ENCODE peak calls at places on chromosome 4, in four cellular contexts. One of them, this sample, is unnamed.

GRCh38 chr4:52714597-52715254 is 36.5 kb downstream of the ERVMER34-1 start:
- DNase-seq in H54: no peak
- DNase-seq in endothelial cell of umbilical vein: peak
- DNase-seq in HCT116: no peak
- DNase-seq in this sample: peak

GRCh38 chr4:48194986-48195773 is 61.1 kb upstream of the TXK start:
- DNase-seq in HCT116: no peak
- DNase-seq in H54: no peak
- DNase-seq in endothelial cell of umbilical vein: peak
- DNase-seq in this sample: peak

GRCh38 chr4:173777421-173777820 is 247.4 kb upstream of the HAND2 start:
- DNase-seq in endothelial cell of umbilical vein: no peak
- DNase-seq in H54: no peak
- DNase-seq in HCT116: no peak
- DNase-seq in this sample: no peak

GRCh38 chr4:156734965-156735895 is 236.4 kb downstream of the PDGFC start:
- DNase-seq in endothelial cell of umbilical vein: peak
- DNase-seq in H54: no peak
- DNase-seq in HCT116: no peak
- DNase-seq in this sample: no peak

GRCh38 chr4:24794916-24795665 is at the start of gene SOD3:
- DNase-seq in H54: peak
- DNase-seq in endothelial cell of umbilical vein: peak
- DNase-seq in HCT116: no peak
- DNase-seq in this sample: peak

GRCh38 chr4:123939621-123940020 is 543.0 kb downstream of the SPRY1 start:
- DNase-seq in HCT116: peak
- DNase-seq in H54: peak
- DNase-seq in endothelial cell of umbilical vein: peak
- DNase-seq in this sample: peak

GRCh38 chr4:182916483-182917181 is 554 bp downstream of the DCTD start:
- DNase-seq in endothelial cell of umbilical vein: peak
- DNase-seq in HCT116: no peak
- DNase-seq in H54: peak
- DNase-seq in this sample: peak

GRCh38 chr4:75007891-75008290 is 75.0 kb downstream of the PARM1 start:
- DNase-seq in H54: no peak
- DNase-seq in endothelial cell of umbilical vein: no peak
- DNase-seq in HCT116: no peak
- DNase-seq in this sample: no peak

GRCh38 chr4:163404080-163404479 is 60.4 kb downstream of the NPY5R start:
- DNase-seq in endothelial cell of umbilical vein: no peak
- DNase-seq in H54: no peak
- DNase-seq in HCT116: no peak
- DNase-seq in this sample: no peak

GRCh38 chr4:38466401-38466800 is 197.6 kb upstream of the KLF3 start:
- DNase-seq in HCT116: no peak
- DNase-seq in endothelial cell of umbilical vein: no peak
- DNase-seq in H54: no peak
- DNase-seq in this sample: peak

GRCh38 chr4:46999584-46999983 is 6.2 kb upstream of the GABRA4 start:
- DNase-seq in H54: no peak
- DNase-seq in endothelial cell of umbilical vein: no peak
- DNase-seq in HCT116: no peak
- DNase-seq in this sample: no peak

GRCh38 chr4:24470681-24471622 is 113.4 kb downstream of the DHX15 start:
- DNase-seq in endothelial cell of umbilical vein: peak
- DNase-seq in H54: no peak
- DNase-seq in HCT116: no peak
- DNase-seq in this sample: no peak

GRCh38 chr4:108492816-108493595 is 127.4 kb upstream of the RPL34 start:
- DNase-seq in HCT116: peak
- DNase-seq in endothelial cell of umbilical vein: no peak
- DNase-seq in H54: no peak
- DNase-seq in this sample: peak

GRCh38 chr4:10207116-10207515 is 90.5 kb upstream of the WDR1 start:
- DNase-seq in HCT116: no peak
- DNase-seq in H54: no peak
- DNase-seq in endothelial cell of umbilical vein: no peak
- DNase-seq in this sample: no peak

GRCh38 chr4:121936101-121936500 is 15.8 kb downstream of the TRPC3 start:
- DNase-seq in H54: no peak
- DNase-seq in HCT116: no peak
- DNase-seq in endothelial cell of umbilical vein: no peak
- DNase-seq in this sample: no peak

GRCh38 chr4:3074078-3074845 is at the start of the genes HTT and HTT-AS:
- DNase-seq in H54: peak
- DNase-seq in endothelial cell of umbilical vein: peak
- DNase-seq in HCT116: peak
- DNase-seq in this sample: peak
- TF ChIP-seq POLR2A in H54: peak
- TF ChIP-seq POLR2A in endothelial cell of umbilical vein: peak
- TF ChIP-seq POLR2A in HCT116: peak
- TF ChIP-seq POLR2A in this sample: peak

GRCh38 chr4:139559692-139560091 is 3.7 kb upstream of the SETD7 start:
- DNase-seq in H54: no peak
- DNase-seq in HCT116: no peak
- DNase-seq in endothelial cell of umbilical vein: no peak
- DNase-seq in this sample: no peak

GRCh38 chr4:139557506-139558110 is 1.6 kb upstream of the SETD7 start:
- DNase-seq in H54: no peak
- DNase-seq in endothelial cell of umbilical vein: peak
- DNase-seq in HCT116: no peak
- DNase-seq in this sample: no peak

GRCh38 chr4:139560396-139561084 is 4.5 kb upstream of the SETD7 start:
- DNase-seq in endothelial cell of umbilical vein: peak
- DNase-seq in HCT116: no peak
- DNase-seq in H54: no peak
- DNase-seq in this sample: no peak

GRCh38 chr4:139558235-139559094 is 2.4 kb upstream of the SETD7 start:
- DNase-seq in H54: no peak
- DNase-seq in HCT116: no peak
- DNase-seq in endothelial cell of umbilical vein: no peak
- DNase-seq in this sample: no peak

DNA sequence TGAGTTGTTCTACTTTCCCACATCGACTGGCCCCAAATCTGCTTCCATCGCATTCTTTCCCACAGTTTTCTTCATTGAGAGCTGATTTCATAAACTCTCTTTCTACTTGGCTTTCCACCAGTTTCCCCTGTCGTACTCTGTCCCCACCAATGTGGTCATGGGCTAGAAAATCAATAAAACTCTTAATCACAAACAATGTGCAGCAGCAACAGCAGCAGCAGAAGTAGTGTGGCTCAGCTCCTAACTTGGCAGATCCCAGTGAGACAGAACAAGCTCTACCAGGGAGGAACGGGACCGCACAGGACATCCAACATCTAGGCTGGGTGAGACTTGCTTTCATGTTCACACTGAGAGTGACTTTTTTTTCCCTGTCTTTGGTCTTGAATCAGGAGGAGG is 3.1 kb upstream of the SETD7 start:
- DNase-seq in H54: no peak
- DNase-seq in endothelial cell of umbilical vein: no peak
- DNase-seq in HCT116: no peak
- DNase-seq in this sample: no peak
- TF ChIP-seq POLR2A in H54: no peak
- TF ChIP-seq POLR2A in endothelial cell of umbilical vein: no peak
- TF ChIP-seq POLR2A in HCT116: no peak
- TF ChIP-seq POLR2A in this sample: no peak

DNA sequence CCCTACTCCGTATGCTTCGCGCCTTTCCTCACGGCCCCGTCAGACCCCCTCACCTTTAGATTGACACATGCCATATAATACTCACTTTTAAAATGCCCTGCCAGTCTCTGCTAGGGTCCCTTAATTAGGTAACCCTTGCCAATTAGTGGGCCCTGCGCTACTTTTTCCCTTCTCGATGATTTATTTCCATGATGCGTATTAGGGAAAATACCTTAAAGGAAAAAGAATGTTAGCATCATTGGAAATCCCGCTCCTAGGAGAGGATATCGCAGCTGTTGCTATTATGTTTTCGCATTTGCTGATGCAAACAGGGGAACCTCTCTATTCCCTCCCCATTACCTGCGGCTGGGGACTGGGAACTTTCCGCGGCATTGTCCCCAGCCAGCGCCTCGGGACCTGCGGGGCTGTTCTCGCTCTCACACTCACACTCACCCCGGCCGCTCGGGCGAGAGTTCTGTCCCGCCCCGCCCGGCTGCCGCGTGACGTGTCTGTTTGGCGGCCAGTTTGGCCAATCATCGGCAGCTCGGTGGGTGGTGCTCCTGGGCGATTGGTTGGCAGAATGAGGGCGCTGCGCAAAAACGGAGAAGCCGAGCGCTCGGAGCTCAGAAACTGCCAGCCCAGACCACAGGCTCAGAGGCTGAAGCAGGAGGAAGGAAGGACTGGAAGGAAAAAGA is at the start of gene PCDH10:
- DNase-seq in endothelial cell of umbilical vein: peak
- DNase-seq in H54: no peak
- DNase-seq in HCT116: no peak
- DNase-seq in this sample: peak
- TF ChIP-seq POLR2A in endothelial cell of umbilical vein: peak
- TF ChIP-seq POLR2A in H54: peak
- TF ChIP-seq POLR2A in HCT116: no peak
- TF ChIP-seq POLR2A in this sample: no peak

DNA sequence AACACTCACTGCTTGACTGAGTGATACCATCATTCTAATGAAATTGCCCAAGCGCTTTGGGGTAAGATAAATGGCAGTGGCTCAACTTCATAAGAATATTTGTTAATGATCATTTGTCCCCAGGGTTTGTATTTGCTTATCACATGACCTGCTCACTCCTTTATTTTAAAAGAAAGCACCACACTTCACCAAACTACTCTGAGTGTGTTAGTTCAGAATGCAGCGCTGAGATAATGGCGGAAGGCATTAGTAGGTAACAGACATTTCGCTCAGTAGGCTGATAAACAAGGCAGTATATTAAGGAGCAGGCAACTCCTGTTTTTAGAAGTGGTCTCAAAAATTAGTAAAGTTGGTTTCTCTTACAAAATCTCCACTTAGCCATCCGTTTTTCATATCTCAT is 1.6 kb downstream of the SNX25 start:
- DNase-seq in endothelial cell of umbilical vein: peak
- DNase-seq in H54: no peak
- DNase-seq in HCT116: no peak
- DNase-seq in this sample: no peak
- TF ChIP-seq POLR2A in endothelial cell of umbilical vein: no peak
- TF ChIP-seq POLR2A in H54: no peak
- TF ChIP-seq POLR2A in HCT116: no peak
- TF ChIP-seq POLR2A in this sample: no peak

GRCh38 chr4:14816592-14817273 is 185.5 kb upstream of the CPEB2 start:
- DNase-seq in H54: no peak
- DNase-seq in HCT116: no peak
- DNase-seq in endothelial cell of umbilical vein: no peak
- DNase-seq in this sample: no peak
- TF ChIP-seq POLR2A in H54: no peak
- TF ChIP-seq POLR2A in HCT116: no peak
- TF ChIP-seq POLR2A in endothelial cell of umbilical vein: no peak
- TF ChIP-seq POLR2A in this sample: no peak